ENCODE peak calls at places on chromosomes 13 and 19, in nine cellular contexts. One of them, this sample, is unnamed.
A peak's percentile ranks its signal among the peaks of the same experiment; 100 is the strongest.

GRCh38 chr13:43388282-43389034 is 365.1 kb downstream of the DNAJC15 start:
- DNase-seq in ovary: no peak
- DNase-seq in lower leg skin: no peak
- DNase-seq in transverse colon: no peak
- DNase-seq in heart left ventricle: no peak
- DNase-seq in IMR-90: no peak
- DNase-seq in right lobe of liver: no peak
- DNase-seq in esophagus muscularis mucosa: no peak
- DNase-seq in uterus: no peak
- DNase-seq in this sample: no peak

GRCh38 chr13:110531671-110532083 is 29.8 kb downstream of the RAB20 start:
- DNase-seq in ovary: no peak
- DNase-seq in lower leg skin: no peak
- DNase-seq in transverse colon: no peak
- DNase-seq in heart left ventricle: no peak
- DNase-seq in IMR-90: no peak
- DNase-seq in right lobe of liver: no peak
- DNase-seq in esophagus muscularis mucosa: no peak
- DNase-seq in uterus: no peak
- DNase-seq in this sample: peak; percentile 69

GRCh38 chr19:7900931-7901330 is 2.7 kb upstream of the MAP2K7 start:
- DNase-seq in ovary: no peak
- DNase-seq in lower leg skin: no peak
- DNase-seq in transverse colon: no peak
- DNase-seq in heart left ventricle: no peak
- DNase-seq in IMR-90: no peak
- DNase-seq in right lobe of liver: no peak
- DNase-seq in esophagus muscularis mucosa: no peak
- DNase-seq in uterus: no peak
- DNase-seq in this sample: no peak

GRCh38 chr13:73767747-73768315 is 366.4 kb downstream of the KLF12 start:
- DNase-seq in ovary: no peak
- DNase-seq in lower leg skin: no peak
- DNase-seq in transverse colon: no peak
- DNase-seq in heart left ventricle: no peak
- DNase-seq in IMR-90: no peak
- DNase-seq in right lobe of liver: no peak
- DNase-seq in esophagus muscularis mucosa: no peak
- DNase-seq in uterus: no peak
- DNase-seq in this sample: no peak

GRCh38 chr19:23366437-23366836 is 28.8 kb downstream of the ZNF91 start:
- DNase-seq in ovary: no peak
- DNase-seq in lower leg skin: no peak
- DNase-seq in transverse colon: no peak
- DNase-seq in heart left ventricle: no peak
- DNase-seq in IMR-90: no peak
- DNase-seq in right lobe of liver: no peak
- DNase-seq in esophagus muscularis mucosa: no peak
- DNase-seq in uterus: no peak
- DNase-seq in this sample: no peak

GRCh38 chr13:80717834-80718233 is 376.9 kb upstream of the SPRY2 start:
- DNase-seq in ovary: no peak
- DNase-seq in lower leg skin: no peak
- DNase-seq in transverse colon: no peak
- DNase-seq in heart left ventricle: no peak
- DNase-seq in IMR-90: no peak
- DNase-seq in right lobe of liver: no peak
- DNase-seq in esophagus muscularis mucosa: no peak
- DNase-seq in uterus: no peak
- DNase-seq in this sample: no peak

GRCh38 chr13:72168126-72168525 is 301.1 kb upstream of the DACH1 start:
- DNase-seq in ovary: no peak
- DNase-seq in lower leg skin: no peak
- DNase-seq in transverse colon: no peak
- DNase-seq in heart left ventricle: no peak
- DNase-seq in IMR-90: no peak
- DNase-seq in right lobe of liver: no peak
- DNase-seq in esophagus muscularis mucosa: no peak
- DNase-seq in uterus: no peak
- DNase-seq in this sample: no peak

GRCh38 chr13:80213201-80213600 is 127.7 kb downstream of the SPRY2 start:
- DNase-seq in ovary: no peak
- DNase-seq in lower leg skin: no peak
- DNase-seq in transverse colon: no peak
- DNase-seq in heart left ventricle: no peak
- DNase-seq in IMR-90: no peak
- DNase-seq in right lobe of liver: no peak
- DNase-seq in esophagus muscularis mucosa: no peak
- DNase-seq in uterus: no peak
- DNase-seq in this sample: no peak

GRCh38 chr19:5805465-5806132 is 732 bp downstream of the NRTN start:
- DNase-seq in ovary: peak; percentile 63
- DNase-seq in lower leg skin: peak; percentile 93
- DNase-seq in transverse colon: peak; percentile 87
- DNase-seq in heart left ventricle: peak; percentile 60
- DNase-seq in IMR-90: peak; percentile 24
- DNase-seq in right lobe of liver: peak; percentile 80
- DNase-seq in esophagus muscularis mucosa: no peak
- DNase-seq in uterus: no peak
- DNase-seq in this sample: peak; percentile 92

GRCh38 chr13:50521750-50522149 is 321.7 kb downstream of the DLEU7 start:
- DNase-seq in ovary: no peak
- DNase-seq in lower leg skin: no peak
- DNase-seq in transverse colon: no peak
- DNase-seq in heart left ventricle: no peak
- DNase-seq in IMR-90: peak; percentile 30
- DNase-seq in right lobe of liver: no peak
- DNase-seq in esophagus muscularis mucosa: no peak
- DNase-seq in uterus: no peak
- DNase-seq in this sample: no peak

GRCh38 chr13:41791056-41791455 is 169.9 kb downstream of the VWA8 start:
- DNase-seq in ovary: no peak
- DNase-seq in lower leg skin: no peak
- DNase-seq in transverse colon: no peak
- DNase-seq in heart left ventricle: no peak
- DNase-seq in IMR-90: peak; percentile 24
- DNase-seq in right lobe of liver: no peak
- DNase-seq in esophagus muscularis mucosa: no peak
- DNase-seq in uterus: no peak
- DNase-seq in this sample: no peak

GRCh38 chr19:2922987-2923386 is 21.8 kb downstream of the ZNF77 start:
- DNase-seq in ovary: no peak
- DNase-seq in lower leg skin: peak; percentile 72
- DNase-seq in transverse colon: no peak
- DNase-seq in heart left ventricle: no peak
- DNase-seq in IMR-90: peak; percentile 9
- DNase-seq in right lobe of liver: no peak
- DNase-seq in esophagus muscularis mucosa: no peak
- DNase-seq in uterus: no peak
- DNase-seq in this sample: no peak

GRCh38 chr19:23823952-23824389 is 65.3 kb upstream of the ZNF681 start:
- DNase-seq in ovary: no peak
- DNase-seq in lower leg skin: no peak
- DNase-seq in transverse colon: peak; percentile 16
- DNase-seq in heart left ventricle: no peak
- DNase-seq in IMR-90: no peak
- DNase-seq in right lobe of liver: no peak
- DNase-seq in esophagus muscularis mucosa: no peak
- DNase-seq in uterus: no peak
- DNase-seq in this sample: no peak

GRCh38 chr13:23751195-23751594 is 138.0 kb downstream of the MIPEP start:
- DNase-seq in ovary: no peak
- DNase-seq in lower leg skin: no peak
- DNase-seq in transverse colon: no peak
- DNase-seq in heart left ventricle: no peak
- DNase-seq in IMR-90: peak; percentile 53
- DNase-seq in right lobe of liver: no peak
- DNase-seq in esophagus muscularis mucosa: no peak
- DNase-seq in uterus: no peak
- DNase-seq in this sample: no peak

GRCh38 chr19:38729653-38730469 is 14.4 kb downstream of the CAPN12 start:
- DNase-seq in ovary: peak; percentile 83
- DNase-seq in lower leg skin: peak; percentile 92
- DNase-seq in transverse colon: peak; percentile 80
- DNase-seq in heart left ventricle: peak; percentile 72
- DNase-seq in IMR-90: peak; percentile 44
- DNase-seq in right lobe of liver: peak; percentile 74
- DNase-seq in esophagus muscularis mucosa: no peak
- DNase-seq in uterus: peak; percentile 63
- DNase-seq in this sample: peak; percentile 82

GRCh38 chr19:32773126-32773525 is 53.6 kb downstream of the TDRD12 start:
- DNase-seq in ovary: no peak
- DNase-seq in lower leg skin: no peak
- DNase-seq in transverse colon: no peak
- DNase-seq in heart left ventricle: no peak
- DNase-seq in IMR-90: no peak
- DNase-seq in right lobe of liver: no peak
- DNase-seq in esophagus muscularis mucosa: no peak
- DNase-seq in uterus: no peak
- DNase-seq in this sample: no peak

DNA sequence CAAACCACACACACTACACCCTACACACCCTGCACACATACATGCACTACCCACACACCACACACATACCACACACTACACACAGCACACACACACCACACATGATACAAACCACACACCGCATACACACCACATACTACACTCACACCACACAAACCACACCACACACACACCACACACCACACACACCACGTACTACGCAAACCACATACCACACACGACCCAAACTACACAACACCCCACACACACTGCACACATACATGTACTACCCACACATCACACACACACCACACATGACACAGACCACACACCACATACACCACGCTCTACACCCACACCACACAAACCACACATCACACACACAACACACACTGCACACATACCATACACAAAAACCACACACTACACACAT is 6.6 kb downstream of the MAG start:
- DNase-seq in ovary: no peak
- DNase-seq in lower leg skin: no peak
- DNase-seq in transverse colon: no peak
- DNase-seq in heart left ventricle: no peak
- DNase-seq in IMR-90: no peak
- DNase-seq in right lobe of liver: no peak
- DNase-seq in esophagus muscularis mucosa: no peak
- DNase-seq in uterus: no peak
- DNase-seq in this sample: no peak
- TF ChIP-seq CTCF in ovary: no peak
- TF ChIP-seq CTCF in lower leg skin: no peak
- TF ChIP-seq CTCF in transverse colon: no peak
- TF ChIP-seq CTCF in heart left ventricle: no peak
- TF ChIP-seq CTCF in IMR-90: no peak
- TF ChIP-seq CTCF in right lobe of liver: no peak
- TF ChIP-seq CTCF in esophagus muscularis mucosa: no peak
- TF ChIP-seq CTCF in uterus: no peak
- TF ChIP-seq CTCF in this sample: no peak

GRCh38 chr19:17305517-17306284 is at the start of gene MRPL34:
- DNase-seq in ovary: peak; percentile 97
- DNase-seq in lower leg skin: peak; percentile 99
- DNase-seq in transverse colon: peak; percentile 98
- DNase-seq in heart left ventricle: peak; percentile 93
- DNase-seq in IMR-90: peak; percentile 99
- DNase-seq in right lobe of liver: peak; percentile 98
- DNase-seq in esophagus muscularis mucosa: peak; percentile 98
- DNase-seq in uterus: peak; percentile 95
- DNase-seq in this sample: peak; percentile 99
- TF ChIP-seq POLR2A in ovary: peak; percentile 37
- TF ChIP-seq POLR2A in lower leg skin: no peak
- TF ChIP-seq POLR2A in transverse colon: peak; percentile 72
- TF ChIP-seq POLR2A in heart left ventricle: peak; percentile 84
- TF ChIP-seq POLR2A in IMR-90: no peak
- TF ChIP-seq POLR2A in right lobe of liver: peak; percentile 81
- TF ChIP-seq POLR2A in esophagus muscularis mucosa: no peak
- TF ChIP-seq POLR2A in uterus: peak; percentile 70
- TF ChIP-seq POLR2A in this sample: peak; percentile 53

GRCh38 chr13:34748561-34748960 is 193.5 kb upstream of the NBEA start:
- DNase-seq in ovary: no peak
- DNase-seq in lower leg skin: no peak
- DNase-seq in transverse colon: no peak
- DNase-seq in heart left ventricle: no peak
- DNase-seq in IMR-90: no peak
- DNase-seq in right lobe of liver: no peak
- DNase-seq in esophagus muscularis mucosa: no peak
- DNase-seq in uterus: no peak
- DNase-seq in this sample: no peak

GRCh38 chr13:34751044-34751443 is 191.0 kb upstream of the NBEA start:
- DNase-seq in ovary: no peak
- DNase-seq in lower leg skin: no peak
- DNase-seq in transverse colon: no peak
- DNase-seq in heart left ventricle: no peak
- DNase-seq in IMR-90: no peak
- DNase-seq in right lobe of liver: no peak
- DNase-seq in esophagus muscularis mucosa: no peak
- DNase-seq in uterus: no peak
- DNase-seq in this sample: no peak

GRCh38 chr13:34749046-34749445 is 193.0 kb upstream of the NBEA start:
- DNase-seq in ovary: no peak
- DNase-seq in lower leg skin: no peak
- DNase-seq in transverse colon: no peak
- DNase-seq in heart left ventricle: no peak
- DNase-seq in IMR-90: no peak
- DNase-seq in right lobe of liver: no peak
- DNase-seq in esophagus muscularis mucosa: no peak
- DNase-seq in uterus: no peak
- DNase-seq in this sample: no peak

GRCh38 chr13:34751492-34751891 is 190.6 kb upstream of the NBEA start:
- DNase-seq in ovary: no peak
- DNase-seq in lower leg skin: no peak
- DNase-seq in transverse colon: no peak
- DNase-seq in heart left ventricle: no peak
- DNase-seq in IMR-90: no peak
- DNase-seq in right lobe of liver: no peak
- DNase-seq in esophagus muscularis mucosa: no peak
- DNase-seq in uterus: no peak
- DNase-seq in this sample: no peak

GRCh38 chr13:34750078-34750703 is 191.9 kb upstream of the NBEA start:
- DNase-seq in ovary: peak; percentile 68
- DNase-seq in lower leg skin: no peak
- DNase-seq in transverse colon: peak; percentile 13
- DNase-seq in heart left ventricle: peak; percentile 40
- DNase-seq in IMR-90: no peak
- DNase-seq in right lobe of liver: no peak
- DNase-seq in esophagus muscularis mucosa: no peak
- DNase-seq in uterus: peak; percentile 69
- DNase-seq in this sample: no peak
- H3K4me3 ChIP-seq in ovary: peak overlapping the region; percentile 19
- H3K4me3 ChIP-seq in lower leg skin: no peak overlapping the region
- H3K4me3 ChIP-seq in transverse colon: peak overlapping the region; percentile 23
- H3K4me3 ChIP-seq in heart left ventricle: no peak overlapping the region
- H3K4me3 ChIP-seq in IMR-90: no peak overlapping the region
- H3K4me3 ChIP-seq in right lobe of liver: no peak overlapping the region
- H3K4me3 ChIP-seq in esophagus muscularis mucosa: peak overlapping the region; percentile 57
- H3K4me3 ChIP-seq in uterus: peak overlapping the region; percentile 35
- H3K4me3 ChIP-seq in this sample: peak overlapping the region; percentile 32

DNA sequence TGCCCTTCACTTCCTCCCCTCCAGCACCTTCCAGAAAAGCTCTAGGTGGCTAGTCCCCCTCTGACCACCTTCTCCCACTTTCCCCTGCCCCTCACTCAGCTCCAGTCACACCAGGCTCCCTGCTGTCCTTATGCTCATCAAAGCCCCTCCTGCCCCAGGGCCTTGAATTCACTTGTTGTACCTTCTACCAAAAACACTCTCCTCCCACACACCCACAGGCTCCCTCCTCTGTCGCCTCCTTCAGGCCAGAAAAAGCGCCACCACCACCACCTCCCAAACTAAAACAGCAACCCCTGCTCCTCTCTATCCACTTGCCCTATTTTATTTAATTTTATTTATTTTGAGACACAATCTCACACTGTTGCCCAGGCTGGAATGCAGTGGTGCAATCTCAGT is 4.8 kb upstream of the CEACAM16 start:
- DNase-seq in ovary: no peak
- DNase-seq in lower leg skin: no peak
- DNase-seq in transverse colon: no peak
- DNase-seq in heart left ventricle: no peak
- DNase-seq in IMR-90: no peak
- DNase-seq in right lobe of liver: no peak
- DNase-seq in esophagus muscularis mucosa: no peak
- DNase-seq in uterus: no peak
- DNase-seq in this sample: no peak
- TF ChIP-seq CTCF in ovary: no peak
- TF ChIP-seq CTCF in lower leg skin: no peak
- TF ChIP-seq CTCF in transverse colon: peak; percentile 24
- TF ChIP-seq CTCF in heart left ventricle: no peak
- TF ChIP-seq CTCF in IMR-90: peak; percentile 27
- TF ChIP-seq CTCF in right lobe of liver: peak; percentile 25
- TF ChIP-seq CTCF in esophagus muscularis mucosa: no peak
- TF ChIP-seq CTCF in uterus: no peak
- TF ChIP-seq CTCF in this sample: no peak